ENCODE peak calls at places on chromosomes 12 and 14, in four cellular contexts. O, M, C and N are unnamed samples.

GRCh38 chr12:82838123-82838522 is 151.4 kb downstream of the TMTC2 start:
- ATAC-seq in C (no peak), O (no peak), M (peak), N (no peak)

GRCh38 chr12:25518512-25518911 is 34.6 kb downstream of the LMNTD1 start:
- ATAC-seq in O (no peak), M (no peak), C (no peak), N (no peak)

GRCh38 chr12:28424965-28425364 is 234.7 kb downstream of the CCDC91 start:
- ATAC-seq in C (no peak), M (peak), O (no peak), N (no peak)

GRCh38 chr14:26685401-26685800 is 87.6 kb upstream of the NOVA1 start:
- ATAC-seq in M (no peak), C (no peak), O (no peak), N (no peak)

GRCh38 chr14:74510211-74510931 is 16.8 kb downstream of the ISCA2 start:
- ATAC-seq in O (no peak), M (peak), C (no peak), N (no peak)

GRCh38 chr14:69673578-69674305 is 62.3 kb downstream of the SUSD6 start:
- ATAC-seq in O (no peak), M (peak), C (peak), N (peak)

GRCh38 chr14:28152453-28153044 is 614.0 kb upstream of the FOXG1 start:
- ATAC-seq in O (no peak), M (no peak), C (no peak), N (no peak)

GRCh38 chr12:132322206-132323132 is 6.9 kb downstream of the GALNT9 start:
- ATAC-seq in O (no peak), C (no peak), M (no peak), N (no peak)

GRCh38 chr14:58875613-58876012 is 237.9 kb downstream of the DACT1 start:
- ATAC-seq in O (no peak), C (no peak), M (no peak), N (no peak)

GRCh38 chr12:30840715-30841114 is 85.8 kb upstream of the TSPAN11 start:
- ATAC-seq in O (no peak), C (no peak), M (no peak), N (no peak)

GRCh38 chr14:75176142-75176820 is at the start of gene TMED10:
- ATAC-seq in C (peak), O (peak), M (peak), N (peak)

GRCh38 chr12:114703060-114703493 is 19.1 kb upstream of the TBX3 start:
- ATAC-seq in M (no peak), O (no peak), C (no peak), N (no peak)

GRCh38 chr12:93361159-93361919 is 16.4 kb upstream of the NUDT4 start:
- ATAC-seq in C (no peak), O (no peak), M (peak), N (no peak)

GRCh38 chr12:123655420-123655819 is 15.5 kb upstream of the TCTN2 start:
- ATAC-seq in M (no peak), C (no peak), O (no peak), N (no peak)

GRCh38 chr12:52879394-52880351 is 25.2 kb downstream of the KRT8 start:
- ATAC-seq in C (peak), M (peak), O (peak), N (peak)

GRCh38 chr14:38431156-38431555 is 175.3 kb upstream of the CLEC14A start:
- ATAC-seq in O (no peak), M (no peak), C (no peak), N (no peak)

GRCh38 chr14:84403585-84403984 is 1126.4 kb upstream of the FLRT2 start:
- ATAC-seq in M (no peak), O (no peak), C (no peak), N (peak)

GRCh38 chr14:47691829-47692228 is 16.4 kb upstream of the MDGA2 start:
- ATAC-seq in O (no peak), M (no peak), C (no peak), N (no peak)

GRCh38 chr12:116694653-116695463 is 43.0 kb downstream of the SPRING1 start:
- ATAC-seq in C (no peak), M (no peak), O (no peak), N (no peak)

GRCh38 chr12:127162902-127163301 is 1104.1 kb upstream of the TMEM132C start:
- ATAC-seq in C (peak), M (no peak), O (no peak), N (no peak)

GRCh38 chr14:75549169-75549568 is 26.9 kb downstream of the BATF start:
- ATAC-seq in C (no peak), O (no peak), M (peak), N (no peak)

GRCh38 chr12:109116611-109116949 is 193 bp downstream of the ACACB start:
- ATAC-seq in M (no peak), O (no peak), C (no peak), N (no peak)

GRCh38 chr14:95328876-95329503 is 9.3 kb upstream of the CLMN start:
- ATAC-seq in C (no peak), O (no peak), M (no peak), N (no peak)

GRCh38 chr12:3090238-3091029 is 13.3 kb downstream of the TSPAN9 start:
- ATAC-seq in M (no peak), C (no peak), O (no peak), N (no peak)

GRCh38 chr12:45089417-45089816 is 38.5 kb upstream of the DBX2 start:
- ATAC-seq in M (peak), C (no peak), O (no peak), N (no peak)

GRCh38 chr14:104563742-104564615 is 15.6 kb upstream of the C14orf180 start:
- ATAC-seq in C (no peak), M (peak), O (no peak), N (peak)